ENCODE peak calls at places on chromosomes 4 and X, in four cellular contexts. B is activated CD8-positive, alpha-beta memory T cell treated with anti-CD3 and anti-CD28 coated beads, Interleukin-2, amount 50 U/mL, for 48 hours; E is neuronal stem cell; P is left cardiac atrium. C is an unnamed sample.

GRCh38 chr4:153212755-153213154 is 8.5 kb downstream of the TRIM2 start:
- DNase-seq in E (no peak), P (no peak), B (no peak), C (no peak)

GRCh38 chr4:10083861-10084641 is 32.5 kb downstream of the WDR1 start:
- DNase-seq in B (no peak), E (no peak), P (no peak), C (no peak)

GRCh38 chr4:9800878-9801277 is 19.4 kb downstream of the DRD5 start:
- DNase-seq in E (no peak), P (no peak), B (no peak), C (no peak)

GRCh38 chrX:15761564-15762191 is 23.6 kb downstream of the CA5B start:
- DNase-seq in P (no peak), E (peak; percentile 8), B (no peak), C (no peak)

GRCh38 chrX:40821780-40822179 is 86.4 kb upstream of the MED14 start:
- DNase-seq in P (no peak), E (no peak), B (no peak), C (no peak)

GRCh38 chr4:48565362-48566083 is 75.5 kb downstream of the ZAR1 start:
- DNase-seq in B (no peak), E (no peak), P (no peak), C (no peak)

GRCh38 chr4:38034986-38035882 is 75.0 kb downstream of the PTTG2 start:
- DNase-seq in B (no peak), E (peak; percentile 40), P (no peak), C (no peak)

GRCh38 chr4:5220028-5220427 is 168.7 kb downstream of the STK32B start:
- DNase-seq in E (peak; percentile 18), P (no peak), B (no peak), C (no peak)

GRCh38 chr4:134944115-134944514 is 742.5 kb upstream of the PABPC4L start:
- DNase-seq in E (no peak), P (no peak), B (no peak), C (no peak)

GRCh38 chr4:138439143-138439581 is 197.0 kb upstream of the SLC7A11 start:
- DNase-seq in P (no peak), B (no peak), E (no peak), C (no peak)

GRCh38 chr4:40264497-40264896 is 67.7 kb downstream of the RHOH start:
- DNase-seq in B (no peak), P (no peak), E (no peak), C (no peak)

GRCh38 chr4:102663073-102663472 is 97.7 kb downstream of the MANBA start:
- DNase-seq in E (no peak), B (no peak), P (no peak), C (no peak)

GRCh38 chr4:8730681-8731080 is 138.1 kb downstream of the CPZ start:
- DNase-seq in E (no peak), P (no peak), B (peak; percentile 23), C (no peak)

GRCh38 chr4:8725071-8725841 is 132.7 kb downstream of the CPZ start:
- DNase-seq in B (no peak), P (no peak), E (no peak), C (no peak)

C was measured in T-helper 22 cell.